ENCODE peak calls at places on chromosome 15, in four cellular contexts. I is IMR-90, P is osteoblast, M is fibroblast of lung. G is an unnamed sample.

GRCh38 chr15:31457631-31458526 is 131.2 kb downstream of the KLF13 start:
- DNase-seq in M (peak), P (peak), I (peak), G (no peak)

GRCh38 chr15:89395996-89396395 is 61.4 kb upstream of the POLG start:
- DNase-seq in I (no peak), M (no peak), P (no peak), G (no peak)

GRCh38 chr15:23686466-23687142 is 501 bp downstream of the NDN start:
- DNase-seq in I (peak), P (peak), M (peak), G (no peak)

GRCh38 chr15:74988007-74988800 is 7.2 kb upstream of the SCAMP5 start:
- DNase-seq in M (peak), P (no peak), I (peak), G (peak)

GRCh38 chr15:58459562-58459961 is 27.8 kb downstream of the LIPC start:
- DNase-seq in I (no peak), M (no peak), P (no peak), G (no peak)

GRCh38 chr15:65638681-65639089 is 16.9 kb downstream of the SLC24A1 start:
- DNase-seq in M (peak), P (peak), I (peak), G (peak)

GRCh38 chr15:90865702-90866101 is 2.7 kb upstream of the FURIN start:
- DNase-seq in M (no peak), P (no peak), I (no peak), G (no peak)

GRCh38 chr15:30072630-30073029 is 10.1 kb upstream of the GOLGA8J start:
- DNase-seq in M (no peak), P (no peak), I (no peak), G (no peak)

GRCh38 chr15:94670436-94671034 is 439.2 kb downstream of the MCTP2 start:
- DNase-seq in P (no peak), M (peak), I (peak), G (no peak)

GRCh38 chr15:99511865-99512632 is 53.7 kb upstream of the MEF2A start:
- DNase-seq in I (no peak), P (no peak), M (no peak), G (peak)

DNA sequence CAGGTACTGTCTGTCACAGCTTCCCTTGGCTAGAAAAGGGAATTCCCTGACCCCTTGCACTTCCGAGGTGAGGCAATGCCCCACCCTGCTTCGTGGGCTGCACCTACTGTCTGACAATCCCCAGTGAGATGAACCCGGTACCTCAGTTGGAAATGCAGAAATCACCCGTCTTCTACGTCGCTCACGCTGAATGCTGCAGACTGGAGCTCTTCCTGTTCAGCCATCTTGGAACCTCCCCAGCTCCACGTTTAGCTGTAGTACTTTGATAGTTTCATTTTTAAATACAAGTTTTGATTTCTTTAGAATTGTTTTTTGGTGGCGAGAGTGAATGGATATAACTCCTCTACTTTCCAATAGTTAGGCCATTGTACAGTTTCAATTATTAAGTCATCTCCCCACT is 17.8 kb upstream of the HDGFL3 start:
- DNase-seq in I (no peak), M (no peak), P (no peak), G (no peak)
- H2AFZ ChIP-seq in I (no peak), M (no peak), P (peak), G (no peak)

GRCh38 chr15:79769081-79769481 is 127.7 kb downstream of the MTHFS start:
- DNase-seq in I (no peak), P (no peak), M (no peak), G (no peak)
- TF ChIP-seq CTCF in I (peak), P (peak), M (peak), G (peak)

DNA sequence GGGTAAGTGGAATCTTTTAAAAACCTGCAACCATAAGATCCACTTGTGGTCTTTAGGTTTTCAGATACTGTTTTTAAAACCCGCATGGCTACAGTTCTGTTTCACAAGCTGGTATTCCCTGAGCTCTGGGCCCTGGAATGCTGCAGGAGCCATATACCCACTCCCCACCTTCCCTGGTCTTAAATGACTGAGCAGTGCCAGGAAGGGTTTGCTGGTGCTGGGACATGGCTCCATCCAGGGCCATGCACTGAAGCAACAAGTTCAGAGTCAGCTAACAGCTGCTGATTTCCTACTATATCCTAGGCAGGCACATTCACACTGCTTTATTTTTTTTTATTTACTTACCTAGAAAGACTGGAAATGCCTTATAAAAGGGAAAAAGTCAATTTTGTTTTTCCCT is 77.3 kb downstream of the HCN4 start:
- DNase-seq in I (no peak), M (no peak), P (no peak), G (no peak)
- H3K27ac ChIP-seq in I (no peak), M (no peak), P (no peak), G (no peak)

DNA sequence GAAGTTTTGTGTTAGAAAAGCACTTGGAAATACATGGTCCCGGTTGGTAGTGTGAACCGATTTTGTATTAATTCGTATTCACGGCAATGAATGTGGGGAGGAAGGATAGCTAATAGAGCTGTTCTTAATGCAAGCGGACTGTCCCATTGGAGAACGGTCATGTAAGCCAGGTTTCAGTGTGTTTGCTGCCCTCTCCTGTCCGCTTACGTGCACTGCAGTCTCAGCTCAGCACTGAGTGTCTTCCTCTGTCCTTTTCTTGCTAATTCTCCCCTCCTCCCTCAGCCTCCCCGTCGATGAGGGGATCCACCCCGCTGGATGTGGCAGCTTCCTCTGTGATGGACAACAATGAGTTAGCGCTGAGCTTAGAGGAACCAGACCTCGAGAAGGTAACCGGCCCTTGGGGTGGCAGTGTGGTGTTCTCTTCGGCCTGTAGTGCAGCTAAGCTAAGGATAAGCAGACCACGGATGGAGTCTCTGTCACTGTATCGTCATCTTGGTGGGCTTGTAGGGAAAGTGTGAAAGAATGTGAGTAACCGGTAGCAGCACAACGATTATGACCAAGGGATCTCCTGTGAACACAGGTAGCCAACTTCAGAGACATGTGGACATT is 267.5 kb upstream of the CHRM5 start:
- DNase-seq in M (peak), P (peak), I (peak), G (peak)
- H2AFZ ChIP-seq in M (no peak), P (no peak), I (peak), G (no peak)

DNA sequence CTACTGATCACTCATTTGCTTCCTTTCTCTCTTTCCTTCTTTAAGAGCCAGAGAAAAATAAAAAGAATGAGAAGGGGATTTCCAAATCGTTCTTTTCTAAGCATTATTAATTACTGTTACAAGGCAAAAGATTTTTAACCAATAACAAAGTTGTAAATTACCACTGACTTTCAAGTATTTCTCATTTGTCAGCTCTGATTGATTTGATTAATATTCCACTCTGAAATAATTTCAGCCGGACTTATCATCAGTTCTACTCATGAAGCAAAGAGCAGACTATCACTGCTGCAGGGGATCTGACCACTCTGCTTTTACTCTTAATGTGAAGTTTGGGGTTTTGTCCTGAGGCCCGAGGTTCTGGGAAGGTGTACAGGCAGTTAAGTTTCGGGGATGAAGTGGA is 19.8 kb downstream of the NR2F2 start:
- DNase-seq in I (no peak), M (peak), P (peak), G (no peak)
- TF ChIP-seq CTCF in I (no peak), M (no peak), P (no peak), G (no peak)

DNA sequence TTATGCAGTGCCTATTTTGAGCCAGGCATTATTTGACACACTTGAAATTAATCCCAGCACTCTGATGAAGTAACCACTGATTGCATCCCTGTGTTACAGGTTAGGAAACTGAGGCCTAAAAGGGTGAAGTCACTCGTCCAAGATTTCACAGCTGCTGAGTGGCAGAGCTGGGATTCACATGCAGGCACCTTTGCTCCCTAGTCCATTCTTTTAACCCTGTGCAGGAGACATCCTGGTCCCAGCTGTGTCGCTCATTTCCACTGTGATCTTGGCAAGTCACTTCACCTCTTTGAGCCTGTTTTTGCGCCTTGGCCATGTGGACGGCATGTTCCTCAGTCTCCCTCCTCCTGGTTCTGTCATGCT is 70.5 kb downstream of the SMAD6 start:
- DNase-seq in M (no peak), P (no peak), I (no peak), G (no peak)
- H3K27ac ChIP-seq in M (no peak), P (peak), I (peak), G (no peak)

DNA sequence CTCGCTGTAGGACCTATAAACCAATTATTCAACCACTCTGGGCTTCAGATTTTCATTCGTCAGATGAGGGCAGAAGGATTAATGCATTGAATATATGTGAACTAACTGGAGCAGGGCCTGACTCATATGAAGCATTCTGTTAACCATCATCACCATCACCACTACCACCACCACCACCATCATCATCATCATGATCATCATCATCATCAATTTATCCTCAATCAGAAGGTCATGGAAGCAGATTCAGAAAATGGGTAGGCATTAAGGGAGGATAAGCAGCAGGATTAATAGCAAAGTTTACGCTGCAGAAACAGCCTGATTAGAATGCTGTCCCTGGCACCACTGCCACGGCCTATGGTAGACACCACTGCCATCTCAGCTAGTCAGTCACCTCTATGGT is 407.5 kb upstream of the THBS1 start:
- DNase-seq in P (no peak), M (no peak), I (no peak), G (no peak)
- H2AFZ ChIP-seq in P (no peak), M (no peak), I (no peak), G (no peak)

G was measured in DND-41.